ENCODE peak calls at places on chromosomes 12 and 14, in ten cellular contexts. C is IMR-90, X is transverse colon, G is stomach, T is right lobe of liver, U is ovary, M is K562, R is A549, A is heart left ventricle, V is adrenal gland. N is an unnamed sample.

GRCh38 chr12:115132145-115132544 is 448.2 kb upstream of the TBX3 start:
- DNase-seq in C (no peak), X (no peak), G (no peak), T (no peak), U (no peak), M (no peak), R (no peak), A (no peak), V (no peak), N (no peak)

GRCh38 chr12:5492562-5492961 is 60.7 kb downstream of the NTF3 start:
- DNase-seq in C (no peak), X (no peak), G (no peak), T (no peak), U (no peak), M (no peak), R (no peak), A (no peak), V (no peak), N (no peak)

GRCh38 chr14:101727611-101728010 is 33.9 kb upstream of the PPP2R5C start:
- DNase-seq in C (no peak), X (no peak), G (no peak), T (no peak), U (no peak), M (no peak), R (no peak), A (no peak), V (no peak), N (no peak)

GRCh38 chr12:28574746-28575592 is 384.7 kb downstream of the CCDC91 start:
- DNase-seq in C (no peak), X (peak; percentile 19), G (no peak), T (peak; percentile 75), U (no peak), M (no peak), R (peak; percentile 8), A (no peak), V (no peak), N (no peak)

GRCh38 chr12:132227782-132228417 is 83.6 kb downstream of the NOC4L start:
- DNase-seq in C (no peak), X (no peak), G (no peak), T (no peak), U (no peak), M (no peak), R (no peak), A (no peak), V (no peak), N (peak; percentile 60)

GRCh38 chr12:105013892-105014291 is 27.8 kb downstream of the NOPCHAP1 start:
- DNase-seq in C (peak; percentile 38), X (no peak), G (no peak), T (no peak), U (no peak), M (no peak), R (no peak), A (no peak), V (no peak), N (no peak)

GRCh38 chr12:129885287-129885686 is 18.5 kb downstream of the TMEM132D start:
- DNase-seq in C (no peak), X (no peak), G (no peak), T (no peak), U (no peak), M (no peak), R (no peak), A (no peak), V (no peak), N (no peak)

GRCh38 chr12:15601210-15601800 is 187.9 kb downstream of the EPS8 start:
- DNase-seq in C (peak; percentile 92), X (no peak), G (no peak), T (no peak), U (no peak), M (no peak), R (peak; percentile 74), A (no peak), V (no peak), N (no peak)

GRCh38 chr12:105341010-105341409 is 10.5 kb downstream of the C12orf75 start:
- DNase-seq in C (peak; percentile 87), X (no peak), G (no peak), T (no peak), U (no peak), M (no peak), R (no peak), A (no peak), V (no peak), N (no peak)

GRCh38 chr12:121570467-121571283 is 10.1 kb downstream of the KDM2B start:
- DNase-seq in C (peak; percentile 36), X (no peak), G (no peak), T (no peak), U (no peak), M (no peak), R (no peak), A (no peak), V (no peak), N (no peak)

GRCh38 chr14:83709116-83709515 is 1820.8 kb upstream of the FLRT2 start:
- DNase-seq in C (no peak), X (no peak), G (no peak), T (no peak), U (no peak), M (no peak), R (no peak), A (no peak), V (no peak), N (no peak)

DNA sequence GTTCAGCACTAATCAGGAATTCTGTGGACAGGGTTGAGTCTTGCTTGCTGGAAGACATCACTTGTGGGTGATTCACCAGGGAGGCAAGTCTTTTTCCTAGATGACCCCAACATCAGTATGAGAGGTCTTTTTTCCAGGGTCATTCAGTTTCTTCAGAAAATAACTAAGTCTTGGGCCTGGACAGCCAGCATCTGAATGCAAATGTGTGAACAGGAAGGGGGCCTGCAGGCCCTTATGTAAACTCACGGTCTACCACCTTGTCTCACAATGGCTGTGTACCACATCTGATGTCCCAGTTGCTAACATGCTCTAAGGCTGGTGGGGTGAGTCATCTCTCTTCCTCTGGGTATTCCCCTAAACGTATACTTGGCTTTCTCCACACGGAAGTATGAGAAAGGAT is 79.2 kb downstream of the HECTD4 start:
- DNase-seq in C (peak; percentile 95), X (no peak), G (no peak), T (no peak), U (no peak), M (peak; percentile 10), R (peak; percentile 66), A (no peak), V (no peak), N (no peak)
- TF ChIP-seq POLR2A in C (no peak), X (no peak), G (no peak), T (no peak), U (no peak), M (no peak), R (no peak), A (no peak), V (no peak), N (no peak)

GRCh38 chr12:75805905-75806304 is 225.7 kb downstream of the PHLDA1 start:
- DNase-seq in C (no peak), X (no peak), G (no peak), T (no peak), U (no peak), M (no peak), R (no peak), A (no peak), V (no peak), N (no peak)

GRCh38 chr12:75812341-75813018 is 219.1 kb downstream of the PHLDA1 start:
- DNase-seq in C (peak; percentile 88), X (no peak), G (no peak), T (no peak), U (no peak), M (no peak), R (no peak), A (no peak), V (no peak), N (no peak)

GRCh38 chr12:75809745-75810144 is 221.8 kb downstream of the PHLDA1 start:
- DNase-seq in C (no peak), X (no peak), G (no peak), T (no peak), U (no peak), M (no peak), R (no peak), A (no peak), V (no peak), N (no peak)

GRCh38 chr12:75813066-75813465 is 218.5 kb downstream of the PHLDA1 start:
- DNase-seq in C (no peak), X (no peak), G (no peak), T (no peak), U (no peak), M (no peak), R (no peak), A (no peak), V (no peak), N (no peak)

GRCh38 chr12:75807494-75807893 is 224.1 kb downstream of the PHLDA1 start:
- DNase-seq in C (no peak), X (no peak), G (no peak), T (no peak), U (no peak), M (no peak), R (no peak), A (no peak), V (no peak), N (no peak)
- H3K9me3 ChIP-seq in C (no peaks in the 10 kb centered on the region), X (no peaks in the 10 kb centered on the region), G (no peaks in the 10 kb centered on the region), T (no peaks in the 10 kb centered on the region), U (no peaks in the 10 kb centered on the region), M (no peaks in the 10 kb centered on the region), R (peaks cover 5% of the 10 kb centered on the region), A (no peaks in the 10 kb centered on the region), V (no peaks in the 10 kb centered on the region), N (no peaks in the 10 kb centered on the region)

GRCh38 chr14:35416108-35416750 is 11.7 kb upstream of the NFKBIA start:
- DNase-seq in C (no peak), X (peak; percentile 34), G (no peak), T (no peak), U (no peak), M (no peak), R (no peak), A (no peak), V (no peak), N (no peak)

GRCh38 chr14:35410858-35411257 is 6.3 kb upstream of the NFKBIA start:
- DNase-seq in C (no peak), X (no peak), G (no peak), T (no peak), U (no peak), M (no peak), R (no peak), A (no peak), V (no peak), N (peak; percentile 42)

GRCh38 chr14:35412281-35413057 is 7.9 kb upstream of the NFKBIA start:
- DNase-seq in C (no peak), X (no peak), G (no peak), T (no peak), U (no peak), M (no peak), R (no peak), A (no peak), V (no peak), N (peak; percentile 63)

GRCh38 chr14:35418093-35418492 is 13.5 kb upstream of the NFKBIA start:
- DNase-seq in C (no peak), X (no peak), G (no peak), T (no peak), U (no peak), M (no peak), R (no peak), A (no peak), V (no peak), N (no peak)

GRCh38 chr14:35414365-35414764 is 9.8 kb upstream of the NFKBIA start:
- DNase-seq in C (peak; percentile 49), X (no peak), G (no peak), T (no peak), U (no peak), M (no peak), R (no peak), A (no peak), V (no peak), N (no peak)
- TF ChIP-seq POLR2A in C (no peak), X (no peak), G (no peak), T (no peak), U (no peak), M (no peak), R (no peak), A (no peak), V (no peak), N (no peak)

GRCh38 chr12:34398366-34398705 is 376.0 kb downstream of the ALG10 start:
- DNase-seq in C (no peak), X (peak; percentile 2), G (peak; percentile 16), T (peak; percentile 20), U (peak; percentile 4), M (no peak), R (no peak), A (peak; percentile 31), V (peak; percentile 5), N (peak; percentile 40)
- H3K9me3 ChIP-seq in C (peaks cover 73% of the 10 kb centered on the region), X (peaks cover 9% of the 10 kb centered on the region), G (peaks cover 100% of the 10 kb centered on the region), T (no peaks in the 10 kb centered on the region), U (no peaks in the 10 kb centered on the region), M (no peaks in the 10 kb centered on the region), R (no peaks in the 10 kb centered on the region), A (peaks cover 22% of the 10 kb centered on the region), V (no peaks in the 10 kb centered on the region), N (peaks cover 4% of the 10 kb centered on the region)